ENCODE peak calls at places on chromosomes 16 and 17, in six cellular contexts. D is HEK293T, I is NCI-H187, N is RPMI8226, Q is nucleus accumbens, T is WTC11. G is an unnamed sample.

GRCh38 chr17:78818932-78819331 is 21.7 kb downstream of the USP36 start:
- DNase-seq in D (no peak), I (no peak), N (no peak), Q (no peak), T (no peak), G (no peak)

GRCh38 chr17:77542551-77543490 is 402.1 kb downstream of the SEC14L1 start:
- DNase-seq in D (peak), I (peak), N (peak), Q (peak), T (peak), G (peak)

GRCh38 chr16:80500116-80500859 is 40.5 kb upstream of the DYNLRB2 start:
- DNase-seq in D (no peak), I (no peak), N (no peak), Q (no peak), T (no peak), G (no peak)

GRCh38 chr16:9345889-9346288 is 254.4 kb downstream of the HAPSTR1 start:
- DNase-seq in D (no peak), I (no peak), N (no peak), Q (no peak), T (no peak), G (no peak)

GRCh38 chr17:67421869-67422273 is 44.8 kb downstream of the PITPNC1 start:
- DNase-seq in D (no peak), I (no peak), N (peak), Q (no peak), T (no peak), G (no peak)

GRCh38 chr16:50742521-50743150 is 750 bp downstream of the CYLD start:
- DNase-seq in D (peak), I (no peak), N (peak), Q (no peak), T (peak), G (peak)

GRCh38 chr16:50558913-50559312 is 10.7 kb downstream of the NKD1 start:
- DNase-seq in D (no peak), I (no peak), N (peak), Q (no peak), T (no peak), G (no peak)

GRCh38 chr17:29157310-29157709 is 22.9 kb downstream of the MYO18A start:
- DNase-seq in D (no peak), I (no peak), N (no peak), Q (no peak), T (no peak), G (peak)

GRCh38 chr17:15452746-15453145 is 14.7 kb downstream of the CDRT4 start:
- DNase-seq in D (no peak), I (no peak), N (no peak), Q (no peak), T (no peak), G (no peak)

GRCh38 chr17:20997711-20998570 is 44.9 kb downstream of the USP22 start:
- DNase-seq in D (no peak), I (no peak), N (no peak), Q (no peak), T (peak), G (peak)

GRCh38 chr16:89506791-89507191 is 1.4 kb upstream of the SPG7 start:
- DNase-seq in D (no peak), I (no peak), N (no peak), Q (no peak), T (no peak), G (peak)

GRCh38 chr16:89602273-89602951 is 11.0 kb upstream of the DPEP1 start:
- DNase-seq in D (peak), I (no peak), N (no peak), Q (no peak), T (peak), G (peak)

GRCh38 chr17:42918902-42919521 is 18.4 kb downstream of the G6PC1 start:
- DNase-seq in D (no peak), I (no peak), N (peak), Q (no peak), T (no peak), G (no peak)

GRCh38 chr17:42361781-42362186 is 26.5 kb downstream of the STAT3 start:
- DNase-seq in D (no peak), I (no peak), N (no peak), Q (no peak), T (no peak), G (no peak)

GRCh38 chr16:55255890-55256289 is 68.1 kb upstream of the IRX6 start:
- DNase-seq in D (no peak), I (no peak), N (no peak), Q (no peak), T (no peak), G (no peak)

GRCh38 chr16:53864819-53865491 is 161.0 kb downstream of the FTO start:
- DNase-seq in D (no peak), I (no peak), N (no peak), Q (no peak), T (no peak), G (no peak)

GRCh38 chr16:57863434-57864160 is 61.3 kb upstream of the KIFC3 start:
- DNase-seq in D (peak), I (no peak), N (peak), Q (peak), T (peak), G (peak)

GRCh38 chr17:16215965-16216316 is 607 bp upstream of the NCOR1 start:
- DNase-seq in D (peak), I (no peak), N (no peak), Q (no peak), T (peak), G (peak)

GRCh38 chr17:67425571-67426160 is 48.6 kb downstream of the PITPNC1 start:
- DNase-seq in D (no peak), I (no peak), N (no peak), Q (no peak), T (no peak), G (no peak)

GRCh38 chr17:73100363-73100762 is 7.9 kb upstream of the SLC39A11 start:
- DNase-seq in D (no peak), I (no peak), N (no peak), Q (no peak), T (no peak), G (no peak)

GRCh38 chr16:20079106-20079505 is 5.4 kb upstream of the GPR139 start:
- DNase-seq in D (no peak), I (no peak), N (no peak), Q (no peak), T (no peak), G (no peak)

GRCh38 chr17:80034977-80035686 is 540 bp downstream of the TBC1D16 start:
- DNase-seq in D (no peak), I (no peak), N (peak), Q (no peak), T (peak), G (peak)

GRCh38 chr17:83074696-83075223 is 4.6 kb upstream of the METRNL start:
- DNase-seq in D (no peak), I (no peak), N (no peak), Q (no peak), T (no peak), G (no peak)

GRCh38 chr16:83356266-83356665 is 451.5 kb upstream of the HSBP1 start:
- DNase-seq in D (peak), I (no peak), N (peak), Q (no peak), T (peak), G (peak)

GRCh38 chr17:29138991-29139682 is 41.1 kb downstream of the MYO18A start:
- DNase-seq in D (no peak), I (no peak), N (peak), Q (peak), T (no peak), G (no peak)

GRCh38 chr17:17935321-17936271 is 36.6 kb downstream of the TOM1L2 start:
- DNase-seq in D (no peak), I (no peak), N (no peak), Q (no peak), T (no peak), G (no peak)